ENCODE peak calls at places on chromosomes 12 and 14, in ten cellular contexts. One of them, this sample, is unnamed.

GRCh38 chr12:25692115-25693035 is 139.3 kb upstream of the LMNTD1 start:
- DNase-seq in AG04450: no peak
- DNase-seq in ascending aorta: no peak
- DNase-seq in neuronal stem cell: no peak
- DNase-seq in right cardiac atrium: peak; percentile 38
- DNase-seq in dorsolateral prefrontal cortex: no peak
- DNase-seq in brain microvascular endothelial cell: peak; percentile 82
- DNase-seq in lower lobe of right lung: no peak
- DNase-seq in effector memory CD4-positive, alpha-beta T cell: no peak
- DNase-seq in breast epithelium: no peak
- DNase-seq in this sample: no peak

GRCh38 chr12:111598637-111599458 is at the start of gene ATXN2:
- DNase-seq in AG04450: no peak
- DNase-seq in ascending aorta: peak; percentile 76
- DNase-seq in neuronal stem cell: peak; percentile 54
- DNase-seq in right cardiac atrium: peak; percentile 76
- DNase-seq in dorsolateral prefrontal cortex: peak; percentile 55
- DNase-seq in brain microvascular endothelial cell: no peak
- DNase-seq in lower lobe of right lung: peak; percentile 76
- DNase-seq in effector memory CD4-positive, alpha-beta T cell: peak; percentile 62
- DNase-seq in breast epithelium: peak; percentile 57
- DNase-seq in this sample: peak; percentile 67

GRCh38 chr12:127893875-127894635 is 372.9 kb upstream of the TMEM132C start:
- DNase-seq in AG04450: no peak
- DNase-seq in ascending aorta: no peak
- DNase-seq in neuronal stem cell: no peak
- DNase-seq in right cardiac atrium: no peak
- DNase-seq in dorsolateral prefrontal cortex: no peak
- DNase-seq in brain microvascular endothelial cell: peak; percentile 28
- DNase-seq in lower lobe of right lung: no peak
- DNase-seq in effector memory CD4-positive, alpha-beta T cell: no peak
- DNase-seq in breast epithelium: no peak
- DNase-seq in this sample: no peak

GRCh38 chr12:52581481-52581880 is 7.8 kb upstream of the KRT74 start:
- DNase-seq in AG04450: no peak
- DNase-seq in ascending aorta: no peak
- DNase-seq in neuronal stem cell: no peak
- DNase-seq in right cardiac atrium: no peak
- DNase-seq in dorsolateral prefrontal cortex: no peak
- DNase-seq in brain microvascular endothelial cell: peak; percentile 4
- DNase-seq in lower lobe of right lung: no peak
- DNase-seq in effector memory CD4-positive, alpha-beta T cell: no peak
- DNase-seq in breast epithelium: no peak
- DNase-seq in this sample: no peak

GRCh38 chr14:90428676-90429075 is 31.8 kb downstream of the CALM1 start:
- DNase-seq in AG04450: no peak
- DNase-seq in ascending aorta: no peak
- DNase-seq in neuronal stem cell: no peak
- DNase-seq in right cardiac atrium: no peak
- DNase-seq in dorsolateral prefrontal cortex: no peak
- DNase-seq in brain microvascular endothelial cell: no peak
- DNase-seq in lower lobe of right lung: no peak
- DNase-seq in effector memory CD4-positive, alpha-beta T cell: no peak
- DNase-seq in breast epithelium: no peak
- DNase-seq in this sample: no peak

GRCh38 chr14:51310453-51311074 is 70.5 kb downstream of the TMX1 start:
- DNase-seq in AG04450: peak; percentile 26
- DNase-seq in ascending aorta: no peak
- DNase-seq in neuronal stem cell: no peak
- DNase-seq in right cardiac atrium: no peak
- DNase-seq in dorsolateral prefrontal cortex: peak; percentile 24
- DNase-seq in brain microvascular endothelial cell: no peak
- DNase-seq in lower lobe of right lung: no peak
- DNase-seq in effector memory CD4-positive, alpha-beta T cell: no peak
- DNase-seq in breast epithelium: no peak
- DNase-seq in this sample: peak; percentile 43

GRCh38 chr14:65230287-65230728 is 128.0 kb upstream of the MAX start:
- DNase-seq in AG04450: no peak
- DNase-seq in ascending aorta: no peak
- DNase-seq in neuronal stem cell: no peak
- DNase-seq in right cardiac atrium: peak; percentile 82
- DNase-seq in dorsolateral prefrontal cortex: no peak
- DNase-seq in brain microvascular endothelial cell: no peak
- DNase-seq in lower lobe of right lung: peak; percentile 78
- DNase-seq in effector memory CD4-positive, alpha-beta T cell: no peak
- DNase-seq in breast epithelium: no peak
- DNase-seq in this sample: peak; percentile 73

GRCh38 chr14:60965402-60965801 is 15.5 kb downstream of the TRMT5 start:
- DNase-seq in AG04450: peak; percentile 60
- DNase-seq in ascending aorta: no peak
- DNase-seq in neuronal stem cell: no peak
- DNase-seq in right cardiac atrium: no peak
- DNase-seq in dorsolateral prefrontal cortex: no peak
- DNase-seq in brain microvascular endothelial cell: peak; percentile 64
- DNase-seq in lower lobe of right lung: no peak
- DNase-seq in effector memory CD4-positive, alpha-beta T cell: no peak
- DNase-seq in breast epithelium: no peak
- DNase-seq in this sample: no peak

GRCh38 chr12:67618303-67618702 is 30.2 kb upstream of the DYRK2 start:
- DNase-seq in AG04450: no peak
- DNase-seq in ascending aorta: no peak
- DNase-seq in neuronal stem cell: no peak
- DNase-seq in right cardiac atrium: no peak
- DNase-seq in dorsolateral prefrontal cortex: no peak
- DNase-seq in brain microvascular endothelial cell: no peak
- DNase-seq in lower lobe of right lung: no peak
- DNase-seq in effector memory CD4-positive, alpha-beta T cell: no peak
- DNase-seq in breast epithelium: no peak
- DNase-seq in this sample: no peak

GRCh38 chr12:47763481-47764344 is 5.0 kb upstream of the RAPGEF3 start:
- DNase-seq in AG04450: no peak
- DNase-seq in ascending aorta: no peak
- DNase-seq in neuronal stem cell: no peak
- DNase-seq in right cardiac atrium: no peak
- DNase-seq in dorsolateral prefrontal cortex: no peak
- DNase-seq in brain microvascular endothelial cell: no peak
- DNase-seq in lower lobe of right lung: peak; percentile 31
- DNase-seq in effector memory CD4-positive, alpha-beta T cell: no peak
- DNase-seq in breast epithelium: no peak
- DNase-seq in this sample: no peak

GRCh38 chr12:11822071-11822818 is 172.8 kb downstream of the ETV6 start:
- DNase-seq in AG04450: peak; percentile 55
- DNase-seq in ascending aorta: peak; percentile 61
- DNase-seq in neuronal stem cell: peak; percentile 50
- DNase-seq in right cardiac atrium: no peak
- DNase-seq in dorsolateral prefrontal cortex: no peak
- DNase-seq in brain microvascular endothelial cell: peak; percentile 69
- DNase-seq in lower lobe of right lung: no peak
- DNase-seq in effector memory CD4-positive, alpha-beta T cell: peak; percentile 6
- DNase-seq in breast epithelium: no peak
- DNase-seq in this sample: no peak

GRCh38 chr12:64385468-64385867 is 5.1 kb downstream of the C12orf56 start:
- DNase-seq in AG04450: no peak
- DNase-seq in ascending aorta: no peak
- DNase-seq in neuronal stem cell: no peak
- DNase-seq in right cardiac atrium: no peak
- DNase-seq in dorsolateral prefrontal cortex: no peak
- DNase-seq in brain microvascular endothelial cell: peak; percentile 13
- DNase-seq in lower lobe of right lung: no peak
- DNase-seq in effector memory CD4-positive, alpha-beta T cell: no peak
- DNase-seq in breast epithelium: no peak
- DNase-seq in this sample: no peak

GRCh38 chr12:26938660-26939185 is 453 bp downstream of the FGFR1OP2 start:
- DNase-seq in AG04450: no peak
- DNase-seq in ascending aorta: no peak
- DNase-seq in neuronal stem cell: no peak
- DNase-seq in right cardiac atrium: no peak
- DNase-seq in dorsolateral prefrontal cortex: no peak
- DNase-seq in brain microvascular endothelial cell: no peak
- DNase-seq in lower lobe of right lung: no peak
- DNase-seq in effector memory CD4-positive, alpha-beta T cell: no peak
- DNase-seq in breast epithelium: no peak
- DNase-seq in this sample: peak; percentile 74

GRCh38 chr12:118327381-118327780 is 45.3 kb downstream of the TAOK3 start:
- DNase-seq in AG04450: no peak
- DNase-seq in ascending aorta: no peak
- DNase-seq in neuronal stem cell: no peak
- DNase-seq in right cardiac atrium: no peak
- DNase-seq in dorsolateral prefrontal cortex: no peak
- DNase-seq in brain microvascular endothelial cell: no peak
- DNase-seq in lower lobe of right lung: no peak
- DNase-seq in effector memory CD4-positive, alpha-beta T cell: no peak
- DNase-seq in breast epithelium: no peak
- DNase-seq in this sample: no peak

DNA sequence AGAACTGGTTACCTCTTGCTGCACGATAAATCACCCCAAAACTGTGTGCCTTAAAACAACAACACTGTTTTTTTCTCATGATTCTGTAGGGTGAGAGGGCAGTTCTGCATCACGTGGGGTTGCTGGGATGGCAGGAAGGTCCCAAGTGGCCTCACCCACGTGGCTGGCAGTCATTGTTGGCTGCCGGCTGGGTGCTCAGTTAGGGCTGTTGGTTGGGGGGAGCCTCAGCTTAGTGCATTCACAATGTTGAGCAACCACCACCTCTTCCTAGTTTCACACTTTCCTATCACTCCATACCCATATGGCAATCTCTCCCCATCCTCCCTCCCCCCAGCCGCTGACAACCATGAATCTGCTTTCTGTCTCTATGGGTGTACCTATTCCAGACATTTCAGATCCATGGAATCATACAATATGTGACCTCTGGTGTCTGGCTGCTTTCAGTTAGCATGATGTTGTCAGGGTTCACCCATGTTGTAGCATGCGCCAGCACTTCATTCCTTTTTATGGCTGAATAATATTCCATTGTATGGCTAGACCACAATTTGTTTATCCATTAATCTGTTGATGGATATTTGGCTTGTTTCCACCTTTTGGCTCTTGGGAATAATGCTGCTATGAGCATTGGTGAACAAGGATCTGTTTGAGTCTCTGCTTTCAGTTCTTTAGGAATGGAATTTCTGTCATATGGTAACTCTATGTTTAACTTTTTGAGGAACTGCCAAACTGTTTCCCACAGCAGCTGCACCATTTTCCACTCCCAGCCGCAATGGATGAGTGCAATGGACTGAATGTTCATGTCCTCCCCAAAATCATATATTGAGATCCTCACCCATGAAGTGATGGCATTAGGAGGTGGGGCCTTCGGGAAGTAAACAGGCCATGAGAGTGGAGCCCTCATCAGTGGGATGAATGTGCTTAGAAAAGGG is 11.2 kb upstream of the POP5 start:
- DNase-seq in AG04450: no peak
- DNase-seq in ascending aorta: no peak
- DNase-seq in neuronal stem cell: no peak
- DNase-seq in right cardiac atrium: no peak
- DNase-seq in dorsolateral prefrontal cortex: no peak
- DNase-seq in brain microvascular endothelial cell: no peak
- DNase-seq in lower lobe of right lung: no peak
- DNase-seq in effector memory CD4-positive, alpha-beta T cell: no peak
- DNase-seq in breast epithelium: no peak
- DNase-seq in this sample: no peak
- H3K27ac ChIP-seq in AG04450: no peak overlapping the region
- H3K27ac ChIP-seq in ascending aorta: no peak overlapping the region
- H3K27ac ChIP-seq in neuronal stem cell: no peak overlapping the region
- H3K27ac ChIP-seq in right cardiac atrium: no peak overlapping the region
- H3K27ac ChIP-seq in dorsolateral prefrontal cortex: peak overlapping the region; percentile 63
- H3K27ac ChIP-seq in brain microvascular endothelial cell: no peak overlapping the region
- H3K27ac ChIP-seq in lower lobe of right lung: no peak overlapping the region
- H3K27ac ChIP-seq in effector memory CD4-positive, alpha-beta T cell: no peak overlapping the region
- H3K27ac ChIP-seq in breast epithelium: no peak overlapping the region
- H3K27ac ChIP-seq in this sample: no peak overlapping the region

GRCh38 chr14:96264850-96265249 is 8.8 kb downstream of the BDKRB1 start:
- DNase-seq in AG04450: no peak
- DNase-seq in ascending aorta: no peak
- DNase-seq in neuronal stem cell: no peak
- DNase-seq in right cardiac atrium: no peak
- DNase-seq in dorsolateral prefrontal cortex: no peak
- DNase-seq in brain microvascular endothelial cell: peak; percentile 39
- DNase-seq in lower lobe of right lung: no peak
- DNase-seq in effector memory CD4-positive, alpha-beta T cell: no peak
- DNase-seq in breast epithelium: no peak
- DNase-seq in this sample: no peak
- H3K27ac ChIP-seq in AG04450: peak overlapping the region; percentile 65
- H3K27ac ChIP-seq in ascending aorta: no peak overlapping the region
- H3K27ac ChIP-seq in neuronal stem cell: no peak overlapping the region
- H3K27ac ChIP-seq in right cardiac atrium: no peak overlapping the region
- H3K27ac ChIP-seq in dorsolateral prefrontal cortex: no peak overlapping the region
- H3K27ac ChIP-seq in brain microvascular endothelial cell: no peak overlapping the region
- H3K27ac ChIP-seq in lower lobe of right lung: no peak overlapping the region
- H3K27ac ChIP-seq in effector memory CD4-positive, alpha-beta T cell: no peak overlapping the region
- H3K27ac ChIP-seq in breast epithelium: no peak overlapping the region
- H3K27ac ChIP-seq in this sample: no peak overlapping the region

GRCh38 chr14:79090781-79091180 is 920.6 kb downstream of the NRXN3 start:
- DNase-seq in AG04450: no peak
- DNase-seq in ascending aorta: no peak
- DNase-seq in neuronal stem cell: no peak
- DNase-seq in right cardiac atrium: no peak
- DNase-seq in dorsolateral prefrontal cortex: no peak
- DNase-seq in brain microvascular endothelial cell: no peak
- DNase-seq in lower lobe of right lung: no peak
- DNase-seq in effector memory CD4-positive, alpha-beta T cell: no peak
- DNase-seq in breast epithelium: no peak
- DNase-seq in this sample: no peak
- H3K27ac ChIP-seq in AG04450: no peak overlapping the region
- H3K27ac ChIP-seq in ascending aorta: no peak overlapping the region
- H3K27ac ChIP-seq in neuronal stem cell: no peak overlapping the region
- H3K27ac ChIP-seq in right cardiac atrium: no peak overlapping the region
- H3K27ac ChIP-seq in dorsolateral prefrontal cortex: no peak overlapping the region
- H3K27ac ChIP-seq in brain microvascular endothelial cell: no peak overlapping the region
- H3K27ac ChIP-seq in lower lobe of right lung: no peak overlapping the region
- H3K27ac ChIP-seq in effector memory CD4-positive, alpha-beta T cell: no peak overlapping the region
- H3K27ac ChIP-seq in breast epithelium: no peak overlapping the region
- H3K27ac ChIP-seq in this sample: no peak overlapping the region

DNA sequence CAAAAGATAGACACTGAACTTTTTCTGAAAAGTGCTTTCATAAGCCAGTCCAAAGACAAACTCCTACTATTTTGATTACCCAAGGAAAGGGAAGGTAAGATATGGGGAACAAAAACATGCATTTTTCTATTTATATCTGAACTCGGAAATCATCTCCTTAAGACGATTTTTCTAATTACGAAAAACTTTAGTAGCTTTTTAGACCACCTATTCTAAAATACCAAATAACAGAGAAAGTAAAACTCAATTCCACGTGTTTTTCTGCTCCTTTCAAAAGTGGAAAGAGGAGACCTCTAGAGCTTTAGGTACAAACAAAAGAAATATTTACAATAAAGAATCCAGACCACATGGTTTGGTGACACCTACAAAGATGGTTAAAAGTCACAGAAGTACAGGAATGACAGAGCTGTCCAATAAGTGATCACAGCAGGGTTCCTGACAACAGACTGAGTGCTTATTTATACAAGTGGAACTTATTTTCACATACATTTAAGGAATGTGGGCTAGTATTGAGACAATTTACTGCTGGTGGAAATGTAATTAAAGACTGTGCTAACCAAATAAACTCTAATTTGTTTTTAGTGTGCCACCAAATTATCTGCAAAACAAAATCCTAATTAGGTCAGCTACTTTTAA is 2.5 kb downstream of the LRIG3 start:
- DNase-seq in AG04450: no peak
- DNase-seq in ascending aorta: no peak
- DNase-seq in neuronal stem cell: no peak
- DNase-seq in right cardiac atrium: no peak
- DNase-seq in dorsolateral prefrontal cortex: no peak
- DNase-seq in brain microvascular endothelial cell: peak; percentile 31
- DNase-seq in lower lobe of right lung: no peak
- DNase-seq in effector memory CD4-positive, alpha-beta T cell: no peak
- DNase-seq in breast epithelium: no peak
- DNase-seq in this sample: no peak
- H3K27ac ChIP-seq in AG04450: no peak overlapping the region
- H3K27ac ChIP-seq in ascending aorta: peak overlapping the region; percentile 93
- H3K27ac ChIP-seq in neuronal stem cell: no peak overlapping the region
- H3K27ac ChIP-seq in right cardiac atrium: no peak overlapping the region
- H3K27ac ChIP-seq in dorsolateral prefrontal cortex: no peak overlapping the region
- H3K27ac ChIP-seq in brain microvascular endothelial cell: peak overlapping the region; percentile 84
- H3K27ac ChIP-seq in lower lobe of right lung: peak overlapping the region; percentile 93
- H3K27ac ChIP-seq in effector memory CD4-positive, alpha-beta T cell: no peak overlapping the region
- H3K27ac ChIP-seq in breast epithelium: peak overlapping the region; percentile 98
- H3K27ac ChIP-seq in this sample: peak overlapping the region; percentile 32